ENCODE peak calls at places on chromosomes 4 and X, in eight cellular contexts. Y is stimulated activated CD4-positive, alpha-beta T cell treated with anti-CD3 and anti-CD28 coated beads, Interleukin-1b, Interleukin-23, amount 100 ng/mL, for 1 hour; K is progenitor cell of endocrine pancreas; X is mucosa of gallbladder; G is NCI-H187; N is neural progenitor cell; A is mesothelial cell of epicardium; H is lower lobe of right lung. B is an unnamed sample.
A peak's percentile ranks its signal among the peaks of the same experiment; 100 is the strongest.

GRCh38 chr4:185958094-185958493 is 110.9 kb upstream of the TLR3 start:
- DNase-seq in Y (no peak), K (no peak), X (no peak), G (no peak), N (no peak), A (no peak), H (no peak), B (no peak)

GRCh38 chr4:182680196-182680771 is 236.9 kb downstream of the DCTD start:
- DNase-seq in Y (no peak), K (no peak), X (no peak), G (no peak), N (peak; percentile 29), A (no peak), H (no peak), B (no peak)

GRCh38 chrX:29792335-29792734 is 423.0 kb upstream of the MAGEB2 start:
- DNase-seq in Y (no peak), K (no peak), X (no peak), G (no peak), N (no peak), A (no peak), H (no peak), B (no peak)

GRCh38 chr4:152850377-152850776 is 70.6 kb downstream of the ARFIP1 start:
- DNase-seq in Y (no peak), K (no peak), X (peak; percentile 20), G (no peak), N (peak; percentile 4), A (no peak), H (peak; percentile 66), B (no peak)

GRCh38 chr4:7546809-7547367 is 112.2 kb upstream of the PSAPL1 start:
- DNase-seq in Y (no peak), K (no peak), X (no peak), G (no peak), N (no peak), A (no peak), H (no peak), B (no peak)

GRCh38 chrX:108156082-108156481 is 64.5 kb downstream of the ATG4A start:
- DNase-seq in Y (no peak), K (no peak), X (no peak), G (no peak), N (no peak), A (no peak), H (no peak), B (no peak)

GRCh38 chr4:2095236-2096072 is 36.3 kb downstream of the NAT8L start:
- DNase-seq in Y (no peak), K (no peak), X (no peak), G (no peak), N (no peak), A (no peak), H (no peak), B (no peak)

GRCh38 chr4:88610771-88611170 is 18.5 kb downstream of the HERC3 start:
- DNase-seq in Y (no peak), K (no peak), X (peak; percentile 35), G (no peak), N (no peak), A (no peak), H (no peak), B (peak; percentile 92)

GRCh38 chr4:182179105-182179504 is 64.1 kb upstream of the TENM3 start:
- DNase-seq in Y (no peak), K (no peak), X (no peak), G (no peak), N (peak; percentile 87), A (no peak), H (no peak), B (no peak)

GRCh38 chrX:4249401-4249800 is 536.0 kb upstream of the PRKX start:
- DNase-seq in Y (no peak), K (no peak), X (no peak), G (no peak), N (peak; percentile 45), A (no peak), H (no peak), B (no peak)

GRCh38 chrX:45157647-45158046 is 43.0 kb downstream of the DIPK2B start:
- DNase-seq in Y (no peak), K (no peak), X (no peak), G (no peak), N (no peak), A (no peak), H (no peak), B (no peak)

GRCh38 chr4:25299476-25300203 is 12.9 kb upstream of the ZCCHC4 start:
- DNase-seq in Y (no peak), K (peak; percentile 21), X (peak; percentile 64), G (no peak), N (no peak), A (peak; percentile 46), H (peak; percentile 60), B (no peak)

GRCh38 chr4:135418353-135418752 is 1216.8 kb upstream of the PABPC4L start:
- DNase-seq in Y (no peak), K (no peak), X (no peak), G (no peak), N (peak; percentile 26), A (no peak), H (no peak), B (no peak)

GRCh38 chrX:70998402-70999027 is 67.6 kb upstream of the SLC7A3 start:
- DNase-seq in Y (no peak), K (no peak), X (peak; percentile 11), G (no peak), N (peak; percentile 69), A (peak; percentile 39), H (no peak), B (peak; percentile 25)

GRCh38 chrX:143121471-143121870 is 95.7 kb downstream of the SPANXN4 start:
- DNase-seq in Y (no peak), K (no peak), X (no peak), G (peak; percentile 60), N (peak; percentile 35), A (no peak), H (no peak), B (no peak)

GRCh38 chr4:2241410-2242353 is at the start of the genes HAUS3 and POLN:
- DNase-seq in Y (peak; percentile 98), K (peak; percentile 99), X (peak; percentile 98), G (peak; percentile 97), N (peak; percentile 99), A (peak; percentile 99), H (peak; percentile 99), B (peak; percentile 96)

GRCh38 chr4:667545-667925 is 6.5 kb downstream of the ATP5ME start:
- DNase-seq in Y (no peak), K (no peak), X (no peak), G (no peak), N (no peak), A (no peak), H (peak; percentile 32), B (no peak)

GRCh38 chr4:70739496-70740337 is 18.0 kb downstream of the RUFY3 start:
- DNase-seq in Y (no peak), K (no peak), X (no peak), G (no peak), N (peak; percentile 26), A (no peak), H (no peak), B (no peak)

GRCh38 chr4:150593996-150594395 is 12.0 kb downstream of the MAB21L2 start:
- DNase-seq in Y (no peak), K (no peak), X (no peak), G (no peak), N (no peak), A (no peak), H (no peak), B (no peak)

GRCh38 chrX:10259716-10260115 is 102.9 kb downstream of the CLCN4 start:
- DNase-seq in Y (no peak), K (no peak), X (no peak), G (no peak), N (no peak), A (no peak), H (no peak), B (no peak)